ENCODE peak calls at places on chromosomes 7 and 10, in seven cellular contexts. J is HCT116, O is A549, Q is K562, Z is H1, C is HepG2, N is GM12878. G is an unnamed sample.

GRCh38 chr7:50321678-50322077 is 17.2 kb downstream of the IKZF1 start:
- DNase-seq in J (no peak), O (no peak), Q (no peak), Z (no peak), C (no peak), N (no peak), G (no peak)

GRCh38 chr7:121608785-121609184 is 212.7 kb upstream of the FAM3C start:
- DNase-seq in J (no peak), O (no peak), Q (no peak), Z (no peak), C (no peak), N (no peak), G (no peak)

GRCh38 chr10:42640610-42641229 is 2.4 kb upstream of the ZNF33B start:
- DNase-seq in J (peak), O (peak), Q (no peak), Z (no peak), C (no peak), N (no peak), G (no peak)

GRCh38 chr7:88735920-88736319 is 23.6 kb upstream of the ZNF804B start:
- DNase-seq in J (no peak), O (no peak), Q (no peak), Z (no peak), C (no peak), N (no peak), G (no peak)

GRCh38 chr10:12667006-12667405 is 317.7 kb downstream of the CAMK1D start:
- DNase-seq in J (no peak), O (no peak), Q (no peak), Z (no peak), C (no peak), N (no peak), G (no peak)

GRCh38 chr7:77684030-77684429 is 12.2 kb upstream of the RSBN1L start:
- DNase-seq in J (no peak), O (no peak), Q (no peak), Z (peak), C (no peak), N (no peak), G (peak)

GRCh38 chr10:62687230-62687748 is 117.2 kb upstream of the ADO start:
- DNase-seq in J (no peak), O (peak), Q (no peak), Z (no peak), C (no peak), N (no peak), G (peak)

GRCh38 chr7:97971990-97972943 is 17.7 kb downstream of the OCM2 start:
- DNase-seq in J (peak), O (peak), Q (peak), Z (peak), C (peak), N (peak), G (peak)

GRCh38 chr7:139570119-139570518 is 46.6 kb downstream of the CLEC2L start:
- DNase-seq in J (no peak), O (no peak), Q (no peak), Z (no peak), C (no peak), N (no peak), G (no peak)

GRCh38 chr7:133556070-133556469 is 303.2 kb downstream of the EXOC4 start:
- DNase-seq in J (no peak), O (no peak), Q (no peak), Z (no peak), C (no peak), N (no peak), G (no peak)

GRCh38 chr7:90178592-90179279 is 24.5 kb downstream of the STEAP1 start:
- DNase-seq in J (peak), O (peak), Q (no peak), Z (no peak), C (peak), N (peak), G (peak)

GRCh38 chr10:114963908-114964307 is 25.9 kb downstream of the TRUB1 start:
- DNase-seq in J (no peak), O (no peak), Q (no peak), Z (no peak), C (no peak), N (no peak), G (no peak)

GRCh38 chr7:151091003-151091402 is 4.7 kb downstream of the AGAP3 start:
- DNase-seq in J (no peak), O (no peak), Q (no peak), Z (no peak), C (no peak), N (no peak), G (no peak)

GRCh38 chr7:151089893-151090730 is 3.8 kb downstream of the AGAP3 start:
- DNase-seq in J (no peak), O (no peak), Q (no peak), Z (no peak), C (no peak), N (no peak), G (no peak)

GRCh38 chr7:151093748-151094147 is 7.5 kb downstream of the AGAP3 start:
- DNase-seq in J (no peak), O (no peak), Q (no peak), Z (no peak), C (no peak), N (no peak), G (no peak)

GRCh38 chr7:151091988-151092387 is 5.7 kb downstream of the AGAP3 start:
- DNase-seq in J (no peak), O (no peak), Q (no peak), Z (no peak), C (no peak), N (no peak), G (no peak)

DNA sequence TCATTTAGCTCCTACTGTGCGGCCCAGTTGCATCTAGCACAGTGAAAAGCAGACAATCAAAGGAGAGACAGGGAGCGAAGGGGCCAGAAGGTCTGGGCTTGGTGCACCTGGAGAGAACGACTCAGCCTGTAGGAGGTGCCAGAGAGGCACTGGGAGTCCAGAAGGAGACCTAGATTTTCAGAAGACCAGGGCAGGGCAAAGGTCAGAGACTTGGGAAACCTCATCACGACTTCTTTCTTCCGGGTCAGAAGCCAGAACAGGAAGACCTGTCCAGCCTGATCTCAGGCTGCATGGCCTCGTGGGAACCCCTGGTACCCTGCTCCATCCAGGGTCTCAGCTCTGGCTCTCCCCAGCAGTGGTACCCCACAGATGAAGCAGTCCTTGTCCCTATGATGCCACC is 5.2 kb downstream of the AGAP3 start:
- DNase-seq in J (no peak), O (peak), Q (peak), Z (peak), C (no peak), N (no peak), G (no peak)
- TF ChIP-seq CEBPB in J (no peak), O (no peak), Q (peak), Z (no peak), C (no peak), N (no peak), G (no peak)

DNA sequence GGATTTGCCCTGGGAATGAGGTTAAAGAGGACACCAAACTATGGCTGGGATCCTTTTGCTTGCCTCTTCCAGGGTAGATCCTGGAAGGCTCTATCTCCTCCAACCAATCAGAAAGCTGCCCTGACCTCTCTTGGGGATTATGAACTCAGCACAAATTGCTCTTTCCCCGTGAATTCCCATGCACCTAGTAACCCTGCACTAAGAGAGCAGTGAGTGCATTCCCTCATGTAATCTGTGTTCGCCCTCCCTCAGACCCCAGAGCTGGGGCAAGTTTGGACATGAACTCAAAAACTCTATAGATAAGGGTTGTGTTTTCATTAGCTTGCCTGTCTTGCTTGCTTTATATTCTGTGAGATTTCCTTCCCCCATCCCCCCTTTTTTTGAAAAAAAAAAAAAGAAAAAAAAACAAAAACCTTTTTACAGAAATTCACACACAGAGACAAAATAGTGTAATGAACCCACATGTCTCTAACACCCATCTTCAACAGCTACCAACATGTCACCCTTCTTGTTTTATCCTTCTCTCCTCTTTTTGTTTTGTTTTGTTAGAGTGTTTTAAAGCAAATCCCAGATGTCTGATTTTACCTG is 225.5 kb upstream of the TCF7L2 start:
- DNase-seq in J (no peak), O (no peak), Q (no peak), Z (peak), C (peak), N (no peak), G (no peak)
- TF ChIP-seq CEBPB in J (no peak), O (no peak), Q (no peak), Z (no peak), C (no peak), N (no peak), G (no peak)

GRCh38 chr10:105464961-105465360 is 823.9 kb downstream of the SORCS3 start:
- DNase-seq in J (no peak), O (no peak), Q (no peak), Z (no peak), C (no peak), N (no peak), G (no peak)
- TF ChIP-seq CEBPB in J (no peak), O (no peak), Q (no peak), Z (no peak), C (no peak), N (no peak), G (no peak)

DNA sequence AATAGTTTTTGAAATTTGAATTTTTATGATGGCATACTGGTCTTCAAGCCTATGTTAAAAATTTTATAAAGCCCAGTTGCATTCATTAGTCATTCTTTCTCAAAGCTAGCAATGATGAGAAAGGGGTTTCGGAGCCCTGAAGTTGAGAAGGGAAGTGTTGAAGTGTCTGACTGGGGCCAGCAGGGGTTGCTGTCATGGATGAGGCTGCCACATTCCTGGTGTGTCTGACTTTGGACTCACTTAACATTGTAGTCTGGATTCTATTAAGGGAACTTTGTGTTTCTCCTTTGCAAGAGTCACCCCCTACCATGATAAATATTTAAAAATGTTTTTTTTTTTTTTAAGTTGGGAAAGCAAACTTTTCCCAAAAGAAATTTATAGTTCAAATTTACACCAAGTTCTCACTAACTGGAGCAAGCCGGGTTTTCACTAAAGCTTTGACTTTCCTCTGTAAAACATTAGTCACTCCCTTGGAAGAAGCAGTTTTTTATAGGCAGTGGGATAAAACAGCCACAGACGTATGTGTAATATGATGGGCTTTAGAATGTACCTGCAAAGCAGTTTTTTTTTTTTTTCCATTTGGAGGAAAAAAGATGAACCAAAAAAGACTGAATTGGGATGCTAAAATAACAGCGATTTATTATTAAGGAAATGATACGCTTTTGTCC is 243.6 kb downstream of the TWIST1 start:
- DNase-seq in J (no peak), O (no peak), Q (no peak), Z (no peak), C (no peak), N (no peak), G (peak)
- TF ChIP-seq CEBPB in J (no peak), O (no peak), Q (no peak), Z (no peak), C (no peak), N (no peak), G (no peak)

GRCh38 chr7:22855049-22855392 is 32.4 kb upstream of the TOMM7 start:
- DNase-seq in J (no peak), O (no peak), Q (no peak), Z (no peak), C (no peak), N (no peak), G (no peak)
- TF ChIP-seq CEBPB in J (no peak), O (no peak), Q (no peak), Z (no peak), C (no peak), N (no peak), G (no peak)

GRCh38 chr7:3265388-3265787 is 35.7 kb upstream of the SDK1 start:
- DNase-seq in J (no peak), O (no peak), Q (no peak), Z (no peak), C (no peak), N (no peak), G (no peak)

GRCh38 chr7:3266240-3266639 is 34.8 kb upstream of the SDK1 start:
- DNase-seq in J (no peak), O (no peak), Q (no peak), Z (no peak), C (no peak), N (no peak), G (no peak)

GRCh38 chr7:3271298-3271697 is 29.8 kb upstream of the SDK1 start:
- DNase-seq in J (no peak), O (no peak), Q (no peak), Z (no peak), C (no peak), N (no peak), G (no peak)

GRCh38 chr7:3270362-3270761 is 30.7 kb upstream of the SDK1 start:
- DNase-seq in J (no peak), O (no peak), Q (no peak), Z (no peak), C (no peak), N (no peak), G (no peak)

GRCh38 chr7:3267928-3268690 is 32.9 kb upstream of the SDK1 start:
- DNase-seq in J (no peak), O (peak), Q (no peak), Z (no peak), C (no peak), N (no peak), G (peak)
- TF ChIP-seq CEBPB in J (no peak), O (no peak), Q (no peak), Z (no peak), C (no peak), N (no peak), G (no peak)

G was measured in IMR-90.